ENCODE peak calls at places on chromosomes 16 and 17, in four cellular contexts. G, L, S and I are unnamed samples.

GRCh38 chr17:67377727-67378443 is 804 bp downstream of the PITPNC1 start:
- DNase-seq in G (peak; percentile 63), L (no peak), S (no peak), I (peak; percentile 52)

GRCh38 chr17:3003401-3004149 is 59.8 kb downstream of the OR1D5 start:
- DNase-seq in G (no peak), L (no peak), S (no peak), I (no peak)

GRCh38 chr16:50313596-50314483 is 47.5 kb downstream of the ADCY7 start:
- DNase-seq in G (no peak), L (no peak), S (no peak), I (no peak)

GRCh38 chr16:88534731-88535141 is 35.5 kb upstream of the ZC3H18 start:
- DNase-seq in G (peak; percentile 5), L (no peak), S (no peak), I (peak; percentile 10)

GRCh38 chr17:77353684-77354419 is 213.1 kb downstream of the SEC14L1 start:
- DNase-seq in G (no peak), L (no peak), S (no peak), I (no peak)

GRCh38 chr16:53504665-53505064 is 1.7 kb upstream of the AKTIP start:
- DNase-seq in G (no peak), L (no peak), S (no peak), I (no peak)

GRCh38 chr17:8746501-8747236 is 2.0 kb upstream of the CCDC42 start:
- DNase-seq in G (no peak), L (no peak), S (no peak), I (no peak)

GRCh38 chr16:81469710-81470481 is 25.3 kb downstream of the CMIP start:
- DNase-seq in G (no peak), L (no peak), S (no peak), I (no peak)

GRCh38 chr16:82281544-82281943 is 111.5 kb upstream of the MPHOSPH6 start:
- DNase-seq in G (no peak), L (no peak), S (no peak), I (no peak)

GRCh38 chr16:3092501-3092991 is 6.5 kb downstream of the ZSCAN10 start:
- DNase-seq in G (peak; percentile 35), L (no peak), S (no peak), I (no peak)

GRCh38 chr17:45061606-45062205 is 589 bp downstream of the NMT1 start:
- DNase-seq in G (no peak), L (no peak), S (no peak), I (no peak)

GRCh38 chr16:56787185-56787584 is 57.3 kb downstream of the NUP93 start:
- DNase-seq in G (no peak), L (no peak), S (no peak), I (no peak)

GRCh38 chr17:45764479-45764878 is 19.6 kb upstream of the CRHR1 start:
- DNase-seq in G (no peak), L (no peak), S (no peak), I (no peak)

GRCh38 chr16:54282923-54283734 is 3.5 kb downstream of the IRX3 start:
- DNase-seq in G (no peak), L (peak; percentile 61), S (no peak), I (no peak)

GRCh38 chr17:28505986-28506665 is at the start of gene FOXN1:
- DNase-seq in G (no peak), L (no peak), S (no peak), I (no peak)

GRCh38 chr16:51938861-51939260 is 608.1 kb downstream of the TOX3 start:
- DNase-seq in G (no peak), L (no peak), S (no peak), I (no peak)

DNA sequence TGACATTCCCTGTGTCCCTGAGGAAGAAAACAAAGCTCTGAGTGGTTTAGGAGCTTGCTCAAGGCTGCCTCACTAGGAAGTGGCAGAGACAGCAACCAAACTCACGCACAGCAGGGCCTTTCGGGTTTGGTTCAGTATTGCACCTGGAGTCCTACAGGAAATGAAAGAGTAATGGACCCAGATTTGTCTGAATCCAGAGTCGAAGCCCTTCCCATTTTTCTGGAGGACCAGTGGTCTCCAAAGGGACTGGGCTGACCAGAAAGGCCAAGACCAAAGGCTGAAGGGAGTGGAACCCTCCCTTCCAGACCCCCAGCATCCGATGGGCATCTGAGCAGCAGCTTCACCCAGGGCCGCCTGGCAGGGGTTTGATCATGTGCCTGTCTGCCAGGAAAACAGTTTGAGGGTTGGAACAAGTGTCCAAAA is 85.5 kb upstream of the RPL38 start:
- DNase-seq in G (no peak), L (peak; percentile 36), S (no peak), I (no peak)
- TF ChIP-seq CTCF in G (no peak), L (no peak), S (no peak), I (peak; percentile 15)

GRCh38 chr17:57115377-57115776 is 30.3 kb downstream of the AKAP1 start:
- DNase-seq in G (no peak), L (no peak), S (no peak), I (no peak)

GRCh38 chr17:57112994-57113393 is 27.9 kb downstream of the AKAP1 start:
- DNase-seq in G (no peak), L (no peak), S (no peak), I (no peak)

GRCh38 chr17:57115916-57116315 is 30.9 kb downstream of the AKAP1 start:
- DNase-seq in G (no peak), L (no peak), S (no peak), I (no peak)

GRCh38 chr17:57113656-57114055 is 28.6 kb downstream of the AKAP1 start:
- DNase-seq in G (no peak), L (no peak), S (no peak), I (no peak)

DNA sequence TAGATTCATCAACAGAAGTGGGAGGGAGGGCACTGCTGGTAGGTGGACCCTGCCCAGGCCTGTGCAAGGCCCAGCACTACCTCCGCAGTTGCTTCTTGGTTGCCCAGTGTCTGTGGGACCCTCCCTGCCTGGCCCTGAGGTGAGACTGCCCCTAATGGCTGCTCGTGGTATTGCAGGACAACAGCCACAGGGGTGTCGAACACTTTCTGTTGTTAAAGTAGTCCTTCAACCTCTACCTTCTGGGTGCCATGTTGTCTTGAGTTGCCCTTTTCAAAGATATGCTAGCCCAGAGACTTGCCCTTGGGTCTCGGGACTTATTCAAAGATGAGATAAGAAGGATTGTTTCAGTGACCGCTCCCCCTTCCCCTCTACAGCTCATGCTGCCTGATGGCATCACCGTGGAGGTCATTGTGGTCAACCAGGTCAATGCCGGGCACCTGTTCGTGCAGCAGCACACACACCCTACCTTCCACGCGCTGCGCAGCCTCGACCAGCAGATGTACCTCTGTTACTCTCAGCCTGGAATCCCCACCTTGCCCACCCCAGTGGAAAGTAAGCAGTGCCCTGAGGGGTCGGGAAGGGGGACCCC is 29.1 kb downstream of the AKAP1 start:
- DNase-seq in G (peak; percentile 69), L (no peak), S (no peak), I (peak; percentile 56)
- TF ChIP-seq CTCF in G (peak; percentile 92), L (peak; percentile 86), S (peak; percentile 80), I (peak; percentile 75)

GRCh38 chr17:6642592-6642991 is 1.7 kb downstream of the TXNDC17 start:
- DNase-seq in G (no peak), L (no peak), S (no peak), I (no peak)
- TF ChIP-seq CTCF in G (no peak), L (no peak), S (no peak), I (no peak)

GRCh38 chr16:24673155-24673554 is 56.3 kb upstream of the TNRC6A start:
- DNase-seq in G (no peak), L (no peak), S (no peak), I (no peak)
- TF ChIP-seq CTCF in G (no peak), L (no peak), S (no peak), I (no peak)

DNA sequence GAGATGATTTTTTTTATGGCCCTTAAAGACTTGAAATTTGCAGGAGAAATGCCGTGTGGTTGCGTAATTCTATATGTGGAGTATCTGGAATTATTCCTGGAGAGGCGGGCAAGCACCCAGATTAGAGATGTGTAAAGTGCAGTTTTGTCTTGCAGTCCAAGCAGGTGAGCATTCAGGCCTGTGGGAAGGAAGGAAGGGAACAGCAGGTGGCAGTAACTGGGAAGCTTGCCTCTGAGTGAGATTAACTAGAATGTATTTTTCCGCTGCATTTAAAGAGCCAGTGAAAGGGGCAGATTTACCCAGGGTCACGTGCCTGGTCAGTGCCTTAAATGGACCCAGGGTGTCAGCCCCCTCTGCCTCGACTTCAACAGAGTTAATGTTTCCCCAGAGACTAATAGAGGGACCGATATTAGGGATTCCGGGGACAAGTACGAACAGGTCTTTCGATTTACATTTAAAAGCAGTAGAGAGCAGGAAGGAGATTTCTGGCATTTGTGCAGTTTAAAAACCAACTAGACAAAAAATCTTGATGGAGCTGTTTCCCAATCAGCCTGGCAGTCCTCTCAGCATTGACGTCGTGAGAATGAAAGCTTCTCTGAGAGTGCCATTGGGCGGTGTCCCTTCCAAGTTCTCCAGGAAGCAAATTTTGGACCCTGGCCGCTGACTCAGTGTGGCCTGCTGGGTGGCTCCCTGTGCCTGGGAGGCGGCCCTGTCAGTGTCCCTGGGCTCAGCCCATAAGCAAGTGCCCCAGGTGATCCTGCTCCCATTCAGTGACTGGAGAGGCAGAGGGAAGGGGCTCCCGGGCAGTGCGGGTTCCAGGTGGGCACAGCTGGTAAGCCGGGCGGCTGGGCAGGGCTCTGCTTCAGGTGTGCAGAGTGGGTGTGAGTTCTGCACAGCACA is 38.2 kb downstream of the KSR1 start:
- DNase-seq in G (no peak), L (no peak), S (no peak), I (peak; percentile 34)
- TF ChIP-seq CTCF in G (peak; percentile 29), L (peak; percentile 67), S (peak; percentile 27), I (peak; percentile 53)